ENCODE peak calls at places on chromosomes 2 and 18, in four cellular contexts. One of them, this sample, is unnamed.

GRCh38 chr2:232365621-232366321 is 12.8 kb upstream of the ALPP start:
- DNase-seq in HFFc6: peak
- DNase-seq in sigmoid colon: peak
- DNase-seq in neuronal stem cell: no peak
- DNase-seq in this sample: no peak

GRCh38 chr18:22391571-22392359 is 25.9 kb downstream of the CTAGE1 start:
- DNase-seq in HFFc6: peak
- DNase-seq in sigmoid colon: no peak
- DNase-seq in neuronal stem cell: no peak
- DNase-seq in this sample: no peak

GRCh38 chr2:100142393-100142792 is at the start of gene AFF3:
- DNase-seq in HFFc6: no peak
- DNase-seq in sigmoid colon: no peak
- DNase-seq in neuronal stem cell: no peak
- DNase-seq in this sample: no peak

GRCh38 chr2:108396845-108397244 is 19.1 kb downstream of the SULT1C4 start:
- DNase-seq in HFFc6: peak
- DNase-seq in sigmoid colon: no peak
- DNase-seq in neuronal stem cell: no peak
- DNase-seq in this sample: no peak

GRCh38 chr2:204268971-204269370 is 276.3 kb upstream of the PARD3B start:
- DNase-seq in HFFc6: no peak
- DNase-seq in sigmoid colon: no peak
- DNase-seq in neuronal stem cell: no peak
- DNase-seq in this sample: no peak

GRCh38 chr2:217838409-217838831 is 164.4 kb downstream of the TNS1 start:
- DNase-seq in HFFc6: no peak
- DNase-seq in sigmoid colon: peak
- DNase-seq in neuronal stem cell: no peak
- DNase-seq in this sample: no peak

GRCh38 chr2:48760848-48761247 is 5.3 kb upstream of the LHCGR start:
- DNase-seq in HFFc6: no peak
- DNase-seq in sigmoid colon: no peak
- DNase-seq in neuronal stem cell: no peak
- DNase-seq in this sample: no peak

GRCh38 chr18:73006331-73006730 is 138.5 kb upstream of the NETO1 start:
- DNase-seq in HFFc6: no peak
- DNase-seq in sigmoid colon: no peak
- DNase-seq in neuronal stem cell: no peak
- DNase-seq in this sample: no peak

GRCh38 chr18:57881818-57882413 is 78.8 kb upstream of the ATP8B1 start:
- DNase-seq in HFFc6: peak
- DNase-seq in sigmoid colon: peak
- DNase-seq in neuronal stem cell: peak
- DNase-seq in this sample: peak